ENCODE peak calls at places on chromosome 21, in six cellular contexts. U is A549, D is omental fat pad, E is fibroblast of pulmonary artery, F is BE2C, S is ovary. J is an unnamed sample.

GRCh38 chr21:21159253-21159899 is 161.2 kb downstream of the NCAM2 start:
- DNase-seq in E (peak), F (no peak), D (no peak), U (no peak), S (no peak), J (no peak)

GRCh38 chr21:26847951-26848350 is 2.7 kb upstream of the ADAMTS1 start:
- DNase-seq in E (no peak), S (no peak), D (no peak), F (no peak), U (no peak), J (no peak)

GRCh38 chr21:24220466-24220865 is 1386.8 kb downstream of the MRPL39 start:
- DNase-seq in S (no peak), E (no peak), U (no peak), F (peak), D (no peak), J (no peak)

GRCh38 chr21:14241322-14241721 is 25.4 kb downstream of the RBM11 start:
- DNase-seq in D (no peak), E (no peak), F (no peak), U (no peak), S (no peak), J (no peak)

GRCh38 chr21:27476696-27477095 is 509.8 kb upstream of the ADAMTS5 start:
- DNase-seq in E (peak), D (no peak), F (no peak), U (no peak), S (no peak), J (no peak)

GRCh38 chr21:45974073-45975016 is 7.2 kb upstream of the COL6A1 start:
- DNase-seq in E (peak), F (no peak), S (peak), D (no peak), U (no peak), J (no peak)

GRCh38 chr21:20902511-20902910 is 95.7 kb upstream of the NCAM2 start:
- DNase-seq in S (no peak), U (no peak), F (no peak), D (no peak), E (no peak), J (no peak)

GRCh38 chr21:34009193-34009592 is 64.2 kb upstream of the MRPS6 start:
- DNase-seq in D (no peak), F (no peak), U (no peak), S (no peak), E (no peak), J (no peak)

GRCh38 chr21:46081022-46081861 is 16.7 kb upstream of the COL6A2 start:
- DNase-seq in F (no peak), E (no peak), U (no peak), S (peak), D (no peak), J (no peak)

GRCh38 chr21:17783816-17784598 is 35.1 kb downstream of the C21orf91 start:
- DNase-seq in D (no peak), E (no peak), F (no peak), S (no peak), U (no peak), J (no peak)

GRCh38 chr21:37582613-37583012 is 216.0 kb downstream of the DYRK1A start:
- DNase-seq in S (no peak), U (peak), E (peak), D (no peak), F (peak), J (no peak)

DNA sequence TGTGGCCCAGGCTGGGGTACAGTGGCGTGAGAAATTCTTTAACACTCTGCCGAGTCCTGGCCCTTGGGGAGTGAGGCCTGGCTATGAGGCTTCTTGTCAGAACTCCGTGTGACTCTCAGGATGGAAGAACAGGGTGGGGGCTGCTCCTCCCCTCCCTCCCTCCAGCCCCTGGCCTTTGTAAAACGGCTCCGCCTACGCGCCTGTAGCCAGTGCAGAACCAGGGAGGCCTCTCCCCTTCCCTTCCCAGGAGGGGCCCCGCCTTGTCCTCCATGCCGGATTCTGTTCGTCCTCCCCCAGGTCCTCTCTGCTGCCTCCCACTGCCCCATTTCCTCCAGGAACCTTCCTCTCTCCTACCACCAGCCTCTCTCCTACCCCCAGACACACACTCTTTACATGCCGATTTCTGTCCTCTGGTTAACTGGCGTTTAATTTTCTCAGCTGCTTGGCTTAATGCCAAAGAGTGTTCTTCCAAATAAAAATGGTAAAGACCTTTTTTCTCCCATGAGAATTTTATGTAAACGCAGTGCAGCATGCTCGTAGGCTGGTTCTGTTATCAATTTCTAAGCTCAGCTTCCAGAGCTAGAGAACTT is 21.0 kb downstream of the PDE9A start:
- DNase-seq in E (peak), S (peak), F (peak), U (no peak), D (no peak), J (no peak)
- TF ChIP-seq CTCF in E (no peak), S (no peak), F (peak), U (no peak), D (no peak), J (no peak)

GRCh38 chr21:25384782-25385181 is 222.5 kb downstream of the MRPL39 start:
- DNase-seq in E (no peak), D (no peak), S (no peak), F (no peak), U (no peak), J (no peak)
- TF ChIP-seq CTCF in E (no peak), D (no peak), S (no peak), F (no peak), U (no peak), J (no peak)

DNA sequence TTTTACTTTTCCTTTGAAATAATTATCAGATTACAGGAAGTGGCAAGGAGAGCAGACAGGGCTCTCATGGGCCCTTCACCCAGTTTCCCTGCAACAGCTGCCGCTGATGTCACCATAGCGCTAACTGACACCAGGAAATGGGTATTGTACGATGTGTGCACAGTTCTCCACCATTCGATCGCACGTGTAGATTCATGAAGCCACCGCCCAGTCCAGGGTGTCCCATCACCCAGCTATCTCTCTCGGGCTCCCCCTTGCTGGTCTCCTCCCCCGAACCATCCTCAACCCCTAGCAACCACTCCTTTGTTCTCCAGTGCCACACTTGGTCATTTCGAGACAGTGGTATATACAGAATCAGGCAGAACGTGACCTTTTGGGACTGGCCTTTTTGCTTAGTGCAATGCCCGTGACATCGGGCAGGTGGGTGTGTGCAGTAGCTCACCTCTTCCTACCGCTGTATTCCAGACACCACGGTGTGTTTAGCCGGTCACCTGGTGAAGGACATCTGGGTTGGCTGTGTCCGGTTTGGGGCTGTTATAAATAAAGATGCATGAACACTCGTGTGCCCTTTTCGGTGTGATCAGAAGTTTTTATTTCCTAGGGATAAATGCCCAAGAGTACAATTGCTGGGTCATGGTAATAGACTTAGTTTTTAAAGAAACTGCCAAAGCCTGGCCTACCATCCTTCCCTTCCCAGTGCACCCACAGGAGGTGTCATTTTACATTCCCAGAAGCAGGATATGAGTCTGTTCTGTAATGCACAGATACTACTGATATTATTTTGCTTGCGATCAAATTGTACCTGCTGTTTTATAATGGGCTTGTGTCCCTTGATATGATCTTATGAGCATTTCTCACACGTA is 118.5 kb downstream of the CRYAA start:
- DNase-seq in D (no peak), S (peak), F (peak), U (no peak), E (no peak), J (no peak)
- TF ChIP-seq CTCF in D (no peak), S (no peak), F (no peak), U (no peak), E (no peak), J (no peak)

GRCh38 chr21:42469272-42469671 is 26.8 kb downstream of the RSPH1 start:
- DNase-seq in F (no peak), S (no peak), U (no peak), E (no peak), D (no peak), J (no peak)

GRCh38 chr21:42467613-42467983 is 28.4 kb downstream of the RSPH1 start:
- DNase-seq in S (no peak), U (no peak), F (no peak), E (no peak), D (no peak), J (no peak)

GRCh38 chr21:42465008-42465878 is 30.8 kb downstream of the RSPH1 start:
- DNase-seq in E (peak), F (no peak), S (no peak), U (no peak), D (no peak), J (no peak)

GRCh38 chr21:42468511-42469131 is 27.4 kb downstream of the RSPH1 start:
- DNase-seq in S (no peak), E (no peak), D (no peak), U (no peak), F (no peak), J (no peak)

GRCh38 chr21:42466700-42467612 is 29.1 kb downstream of the RSPH1 start:
- DNase-seq in F (no peak), E (peak), S (no peak), D (no peak), U (peak), J (no peak)
- TF ChIP-seq CTCF in F (peak), E (peak), S (no peak), D (no peak), U (no peak), J (no peak)

GRCh38 chr21:35932232-35932911 is 128.0 kb downstream of the SETD4 start:
- DNase-seq in F (no peak), U (peak), S (peak), D (no peak), E (peak), J (no peak)

GRCh38 chr21:35933466-35933865 is 126.9 kb downstream of the SETD4 start:
- DNase-seq in F (no peak), U (peak), E (peak), D (no peak), S (peak), J (peak)
- TF ChIP-seq CTCF in F (no peak), U (no peak), E (peak), D (no peak), S (no peak), J (no peak)

DNA sequence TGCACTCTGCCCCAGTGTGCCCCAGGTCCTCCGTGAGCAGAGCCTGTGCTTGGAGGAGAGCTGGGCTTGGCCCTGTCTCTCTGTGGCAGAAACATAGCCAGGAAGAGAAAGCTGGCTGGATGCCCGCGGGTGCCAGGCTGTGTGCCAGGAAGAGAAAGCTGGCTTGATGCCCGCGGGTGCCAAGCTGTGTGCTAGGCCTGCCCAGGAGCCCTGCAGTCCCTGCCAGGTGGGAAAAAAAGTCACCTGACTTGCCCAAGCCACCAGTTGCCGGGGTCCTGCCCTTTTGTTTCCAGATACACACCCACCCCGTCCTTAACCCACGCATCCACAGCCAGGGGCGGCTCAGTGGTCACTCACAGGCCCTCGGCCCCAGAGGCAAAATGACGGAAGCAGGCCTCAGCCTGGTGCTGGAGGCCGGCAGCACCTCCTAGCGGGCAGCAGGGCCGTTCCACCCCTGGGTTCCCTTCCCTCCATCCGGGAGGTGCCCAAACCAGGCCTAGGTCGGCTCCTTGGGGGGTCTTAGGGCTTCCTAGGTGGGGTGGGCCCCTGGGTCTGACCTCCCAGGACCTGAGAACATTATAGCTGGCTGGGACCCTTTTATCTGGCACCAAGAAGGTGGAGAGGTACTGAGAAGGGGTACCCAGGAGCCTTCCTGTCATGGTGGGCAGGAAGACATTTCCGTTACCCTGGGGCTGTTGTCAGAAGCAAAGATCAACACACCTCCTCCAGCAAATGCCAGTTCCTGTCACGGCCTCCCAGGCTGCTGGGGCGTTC is 9.1 kb downstream of the ITGB2 start:
- DNase-seq in E (no peak), S (peak), F (no peak), D (peak), U (peak), J (no peak)
- TF ChIP-seq CTCF in E (no peak), S (no peak), F (peak), D (no peak), U (peak), J (no peak)

GRCh38 chr21:39927304-39927886 is 60.2 kb downstream of the PCP4 start:
- DNase-seq in E (no peak), U (no peak), S (no peak), F (no peak), D (no peak), J (no peak)

GRCh38 chr21:39923441-39923840 is 56.2 kb downstream of the PCP4 start:
- DNase-seq in S (no peak), U (no peak), E (no peak), D (no peak), F (no peak), J (no peak)

DNA sequence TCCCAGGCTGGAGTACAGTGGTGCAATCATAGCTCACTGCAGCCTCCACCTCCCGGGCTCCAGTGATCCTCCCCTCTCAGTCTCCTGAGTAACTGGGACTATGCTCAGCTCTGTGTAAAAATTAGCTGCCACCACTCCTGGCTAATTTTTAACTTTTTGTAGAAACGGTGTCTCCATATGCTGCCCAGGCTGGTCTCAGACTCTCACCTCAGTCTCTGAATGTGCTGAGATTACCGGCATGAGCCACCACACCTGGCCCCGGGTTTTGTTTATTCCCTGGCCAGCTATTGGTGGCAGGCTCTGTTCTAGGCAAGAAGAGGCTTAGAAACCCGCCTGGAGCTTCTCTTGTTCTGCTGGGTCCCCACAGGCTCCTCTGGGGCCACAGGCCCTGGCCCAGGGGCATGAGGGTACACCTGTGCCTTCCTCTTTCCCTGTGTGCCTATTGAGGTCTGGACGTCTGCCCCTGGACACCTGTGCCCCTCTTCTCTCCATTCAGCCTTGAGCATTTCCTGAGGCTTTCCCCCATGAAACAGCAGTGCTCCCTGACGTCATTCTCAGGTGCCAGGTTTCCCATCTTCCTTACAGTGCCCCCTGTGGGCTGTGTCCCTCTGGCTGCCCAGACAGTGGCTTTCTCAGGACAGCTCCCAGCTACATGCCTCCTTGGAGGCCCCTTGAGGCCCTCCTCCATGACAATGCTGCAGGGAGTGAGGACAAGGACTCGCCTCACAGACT is 57.5 kb downstream of the PCP4 start:
- DNase-seq in E (no peak), F (no peak), U (no peak), D (no peak), S (no peak), J (no peak)
- TF ChIP-seq CTCF in E (no peak), F (no peak), U (no peak), D (no peak), S (no peak), J (no peak)

GRCh38 chr21:42496120-42496838 is at the start of gene RSPH1:
- DNase-seq in E (peak), U (peak), D (peak), S (peak), F (peak), J (peak)
- TF ChIP-seq CTCF in E (no peak), U (no peak), D (no peak), S (no peak), F (no peak), J (no peak)

GRCh38 chr21:32319012-32319411 is 20.4 kb downstream of the MRAP start:
- DNase-seq in E (no peak), S (no peak), U (no peak), F (no peak), D (no peak), J (no peak)

GRCh38 chr21:32321480-32321879 is 22.8 kb downstream of the MRAP start:
- DNase-seq in F (no peak), E (no peak), U (no peak), D (no peak), S (no peak), J (no peak)

GRCh38 chr21:32322103-32322502 is 23.4 kb downstream of the MRAP start:
- DNase-seq in S (no peak), U (peak), E (no peak), F (no peak), D (no peak), J (no peak)

GRCh38 chr21:32320059-32320458 is 21.4 kb downstream of the MRAP start:
- DNase-seq in D (no peak), S (no peak), U (no peak), E (no peak), F (no peak), J (no peak)

GRCh38 chr21:32320726-32321125 is 22.1 kb downstream of the MRAP start:
- DNase-seq in S (no peak), E (no peak), D (no peak), U (no peak), F (peak), J (no peak)
- TF ChIP-seq CTCF in S (no peak), E (no peak), D (no peak), U (no peak), F (no peak), J (no peak)

GRCh38 chr21:16457498-16457897 is 727.7 kb downstream of the USP25 start:
- DNase-seq in S (no peak), D (no peak), F (no peak), U (no peak), E (no peak), J (no peak)

GRCh38 chr21:16455526-16455925 is 725.7 kb downstream of the USP25 start:
- DNase-seq in E (no peak), S (no peak), D (no peak), U (no peak), F (no peak), J (no peak)

GRCh38 chr21:16455978-16456377 is 726.2 kb downstream of the USP25 start:
- DNase-seq in U (no peak), D (no peak), E (no peak), F (no peak), S (no peak), J (no peak)

DNA sequence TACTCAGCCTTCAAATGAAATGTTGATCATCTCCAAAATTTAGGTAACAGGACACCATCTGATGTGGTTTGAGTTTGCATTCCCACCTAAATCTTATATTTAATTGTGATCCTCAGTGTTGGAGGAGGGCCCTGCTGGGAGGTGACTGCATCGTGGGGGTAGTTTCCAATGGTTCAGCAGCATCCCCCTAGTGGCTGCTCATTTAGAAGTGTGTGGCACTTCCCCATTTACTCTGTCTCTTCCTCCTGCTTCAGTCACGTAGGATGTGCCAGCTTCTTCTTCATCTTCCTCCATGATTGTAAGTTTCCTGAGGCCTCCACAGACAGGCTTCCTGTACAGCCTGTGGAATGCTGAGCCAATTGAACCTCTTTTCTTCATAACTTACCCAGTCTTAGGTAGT is 731.2 kb downstream of the USP25 start:
- DNase-seq in E (no peak), D (no peak), U (no peak), S (no peak), F (no peak), J (no peak)
- TF ChIP-seq CTCF in E (no peak), D (no peak), U (no peak), S (no peak), F (peak), J (no peak)

J was measured in thoracic aorta.